ENCODE peak calls at places on chromosome 4, in six cellular contexts. G, L, P, N, E and S are unnamed samples.

GRCh38 chr4:54276633-54277426 is 47.7 kb downstream of the PDGFRA start:
- DNase-seq in G (no peak), L (no peak), P (no peak), N (no peak), E (peak), S (no peak)

GRCh38 chr4:54819044-54819443 is 161.3 kb downstream of the KIT start:
- DNase-seq in G (no peak), L (no peak), P (no peak), N (no peak), E (no peak), S (no peak)

GRCh38 chr4:6493668-6494304 is 21.4 kb upstream of the PPP2R2C start:
- DNase-seq in G (peak), L (peak), P (no peak), N (no peak), E (no peak), S (no peak)

GRCh38 chr4:14841801-14842748 is 160.2 kb upstream of the CPEB2 start:
- DNase-seq in G (no peak), L (no peak), P (no peak), N (peak), E (peak), S (no peak)

GRCh38 chr4:99861120-99861905 is 32.9 kb downstream of the LAMTOR3 start:
- DNase-seq in G (no peak), L (no peak), P (no peak), N (no peak), E (no peak), S (no peak)

GRCh38 chr4:94762326-94762725 is 4.6 kb downstream of the BMPR1B start:
- DNase-seq in G (no peak), L (no peak), P (no peak), N (no peak), E (no peak), S (no peak)

GRCh38 chr4:175530655-175531054 is 281.4 kb downstream of the GPM6A start:
- DNase-seq in G (peak), L (no peak), P (no peak), N (no peak), E (no peak), S (no peak)

GRCh38 chr4:168666531-168666930 is 169.7 kb downstream of the PALLD start:
- DNase-seq in G (peak), L (no peak), P (peak), N (peak), E (no peak), S (no peak)

GRCh38 chr4:128295255-128295654 is 7.6 kb upstream of the PGRMC2 start:
- DNase-seq in G (no peak), L (no peak), P (no peak), N (no peak), E (no peak), S (no peak)

GRCh38 chr4:179989975-179990374 is 2253.2 kb upstream of the TENM3 start:
- DNase-seq in G (no peak), L (no peak), P (no peak), N (no peak), E (no peak), S (no peak)

GRCh38 chr4:25702848-25703247 is 47.2 kb downstream of the SLC34A2 start:
- DNase-seq in G (peak), L (no peak), P (no peak), N (peak), E (no peak), S (no peak)

GRCh38 chr4:104752337-104752736 is 257.6 kb upstream of the CXXC4 start:
- DNase-seq in G (no peak), L (no peak), P (no peak), N (no peak), E (no peak), S (no peak)

GRCh38 chr4:139951051-139951450 is 202.9 kb downstream of the MAML3 start:
- DNase-seq in G (peak), L (no peak), P (no peak), N (no peak), E (no peak), S (no peak)

GRCh38 chr4:86160423-86160822 is 199.4 kb downstream of the MAPK10 start:
- DNase-seq in G (peak), L (no peak), P (no peak), N (no peak), E (no peak), S (no peak)

GRCh38 chr4:141802324-141802723 is 165.9 kb downstream of the IL15 start:
- DNase-seq in G (peak), L (no peak), P (peak), N (peak), E (no peak), S (no peak)

GRCh38 chr4:159655547-159655946 is 552.7 kb downstream of the RAPGEF2 start:
- DNase-seq in G (peak), L (no peak), P (peak), N (no peak), E (no peak), S (no peak)

GRCh38 chr4:63922146-63922545 is 487.1 kb downstream of the TECRL start:
- DNase-seq in G (no peak), L (no peak), P (no peak), N (no peak), E (no peak), S (no peak)